ENCODE peak calls at places on chromosomes 16 and 17, in eight cellular contexts. L, Z, N, K, F, B, C and G are unnamed samples. For H3K4me1, the result is how much of the 10 kb centered on the place peaks cover.

GRCh38 chr17:45413498-45413923 is 19.2 kb downstream of the ARHGAP27 start:
- DNase-seq in Z (peak), F (no peak), C (peak), L (peak), B (no peak), K (no peak), N (no peak), G (no peak)

GRCh38 chr17:29357821-29358232 is 32.3 kb upstream of the TAOK1 start:
- DNase-seq in F (no peak), Z (no peak), N (no peak), C (no peak), L (no peak), K (peak), B (no peak), G (no peak)

GRCh38 chr17:40443988-40444899 is 994 bp downstream of the IGFBP4 start:
- DNase-seq in N (no peak), B (no peak), Z (no peak), K (no peak), L (peak), F (no peak), C (no peak), G (no peak)

GRCh38 chr16:11017499-11017898 is 73.1 kb downstream of the CLEC16A start:
- DNase-seq in N (no peak), C (no peak), K (no peak), L (no peak), B (no peak), F (no peak), Z (no peak), G (no peak)

GRCh38 chr16:57025941-57026777 is 36.8 kb downstream of the NLRC5 start:
- DNase-seq in F (no peak), K (no peak), N (no peak), L (no peak), C (no peak), Z (no peak), B (no peak), G (no peak)

GRCh38 chr17:50174444-50174843 is 8.6 kb downstream of the SGCA start:
- DNase-seq in K (no peak), N (no peak), B (no peak), L (no peak), Z (no peak), F (no peak), C (no peak), G (no peak)

GRCh38 chr16:88524973-88525662 is 45.1 kb upstream of the ZC3H18 start:
- DNase-seq in C (no peak), L (no peak), Z (peak), F (no peak), B (no peak), K (no peak), N (no peak), G (no peak)

GRCh38 chr17:28533091-28533670 is 19.2 kb downstream of the UNC119 start:
- DNase-seq in Z (no peak), C (no peak), L (peak), K (no peak), N (no peak), B (no peak), F (no peak), G (no peak)

GRCh38 chr16:69937465-69937951 is 13.6 kb upstream of the CLEC18A start:
- DNase-seq in B (no peak), Z (no peak), L (no peak), N (peak), K (no peak), C (peak), F (no peak), G (no peak)

GRCh38 chr17:72465191-72466024 is 344.6 kb downstream of the SOX9 start:
- DNase-seq in K (peak), B (peak), Z (peak), L (peak), N (no peak), F (peak), C (peak), G (no peak)

GRCh38 chr16:66490774-66491715 is 58.9 kb downstream of the TK2 start:
- DNase-seq in F (peak), N (no peak), L (no peak), B (no peak), K (no peak), Z (peak), C (no peak), G (no peak)

GRCh38 chr17:3796110-3796821 is 4.7 kb downstream of the ITGAE start:
- DNase-seq in N (no peak), Z (peak), B (no peak), C (no peak), K (peak), F (no peak), L (peak), G (no peak)

GRCh38 chr17:14307560-14308024 is 6.7 kb downstream of the HS3ST3B1 start:
- DNase-seq in F (no peak), L (no peak), N (no peak), K (no peak), C (peak), B (no peak), Z (no peak), G (no peak)

GRCh38 chr16:576823-577201 is 7.0 kb downstream of the PIGQ start:
- DNase-seq in C (no peak), B (no peak), N (no peak), Z (no peak), K (no peak), L (no peak), F (no peak), G (no peak)

GRCh38 chr17:3792481-3792880 is 8.5 kb downstream of the ITGAE start:
- DNase-seq in Z (peak), C (no peak), K (no peak), L (no peak), B (no peak), N (no peak), F (no peak), G (no peak)

GRCh38 chr17:66354981-66355380 is 52.6 kb downstream of the PRKCA start:
- DNase-seq in Z (no peak), N (no peak), F (no peak), L (no peak), K (no peak), B (no peak), C (no peak), G (no peak)

GRCh38 chr16:71564377-71564967 is 12.4 kb downstream of the TAT start:
- DNase-seq in L (no peak), B (no peak), F (no peak), K (no peak), Z (no peak), N (no peak), C (no peak), G (no peak)

GRCh38 chr16:72111653-72112451 is 18.2 kb downstream of the DHX38 start:
- DNase-seq in K (no peak), L (no peak), N (peak), F (no peak), Z (no peak), B (no peak), C (no peak), G (peak)

GRCh38 chr16:87850009-87851006 is 19.0 kb downstream of the SLC7A5 start:
- DNase-seq in C (peak), L (peak), Z (peak), B (no peak), F (no peak), K (no peak), N (peak), G (no peak)

GRCh38 chr16:72109300-72109699 is 15.7 kb downstream of the DHX38 start:
- DNase-seq in F (no peak), C (no peak), B (no peak), N (no peak), K (no peak), Z (no peak), L (no peak), G (peak)

GRCh38 chr17:3965123-3965800 is 1.0 kb upstream of the ATP2A3 start:
- DNase-seq in Z (peak), B (peak), L (peak), K (peak), C (no peak), F (no peak), N (peak), G (no peak)

GRCh38 chr16:28179354-28179753 is 32.4 kb downstream of the XPO6 start:
- DNase-seq in L (no peak), B (no peak), F (no peak), N (no peak), Z (no peak), C (no peak), K (no peak), G (no peak)

DNA sequence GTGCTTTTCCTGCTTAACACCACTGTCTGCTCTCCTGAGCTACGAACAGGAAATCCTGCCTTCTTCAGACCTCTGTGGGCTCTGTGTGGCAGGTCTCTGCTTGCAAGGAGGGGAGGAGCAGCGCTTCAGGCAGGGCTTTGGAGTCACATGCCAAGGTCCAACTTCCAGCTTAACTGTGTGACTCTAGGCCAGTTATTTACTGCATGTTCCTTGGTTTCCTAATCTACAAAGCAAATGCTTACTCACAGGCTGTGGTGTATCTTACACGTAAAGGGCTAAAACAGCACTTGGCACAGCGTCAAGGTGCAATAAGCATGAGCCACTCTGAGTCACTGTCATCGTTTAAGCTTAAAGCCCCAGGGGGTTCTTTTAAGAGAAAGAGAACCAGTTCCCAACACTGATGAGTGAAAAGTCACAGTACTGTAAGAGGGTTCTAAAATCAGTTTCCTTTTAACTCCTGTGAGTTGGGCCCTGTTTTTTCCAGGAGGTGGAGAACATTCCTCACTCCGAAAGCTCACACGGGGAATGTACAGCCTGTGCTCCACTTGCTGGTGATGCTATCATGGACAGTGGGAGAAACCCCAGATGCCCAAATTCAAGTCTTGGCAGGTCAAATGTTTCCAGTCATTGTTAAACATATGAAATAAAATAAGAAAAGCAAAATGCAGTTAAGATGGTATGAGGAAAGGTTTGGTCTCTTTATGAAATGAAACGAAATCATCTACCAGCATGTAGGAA is 54.1 kb upstream of the BCAR1 start:
- DNase-seq in L (peak), C (peak), B (peak), Z (peak), F (peak), K (peak), N (peak), G (peak)
- TF ChIP-seq POLR2A in L (peak), C (peak), B (peak), Z (no peak), F (no peak), K (no peak), N (no peak), G (no peak)

GRCh38 chr17:31310260-31310659 is 3.6 kb downstream of the EVI2B start:
- DNase-seq in B (no peak), N (no peak), Z (no peak), C (no peak), K (no peak), F (no peak), L (no peak), G (no peak)

GRCh38 chr17:31313982-31314787 is at the start of gene EVI2B:
- DNase-seq in F (no peak), L (no peak), Z (no peak), K (peak), N (no peak), B (no peak), C (no peak), G (no peak)

GRCh38 chr17:31318298-31319190 is 2.9 kb downstream of the EVI2A start:
- DNase-seq in F (no peak), K (peak), N (no peak), B (no peak), L (peak), C (no peak), Z (peak), G (no peak)

GRCh38 chr17:31310877-31311276 is 3.0 kb downstream of the EVI2B start:
- DNase-seq in Z (no peak), B (no peak), C (no peak), N (no peak), K (no peak), L (peak), F (no peak), G (no peak)

GRCh38 chr17:31314788-31315105 is 893 bp upstream of the EVI2B start:
- DNase-seq in Z (no peak), L (no peak), B (no peak), C (no peak), F (no peak), K (no peak), N (no peak), G (no peak)
- H3K4me1 ChIP-seq in Z (under half), L (under half), B (under half), C (under half), F (under half), K (under half), N (under half), G (under half)

DNA sequence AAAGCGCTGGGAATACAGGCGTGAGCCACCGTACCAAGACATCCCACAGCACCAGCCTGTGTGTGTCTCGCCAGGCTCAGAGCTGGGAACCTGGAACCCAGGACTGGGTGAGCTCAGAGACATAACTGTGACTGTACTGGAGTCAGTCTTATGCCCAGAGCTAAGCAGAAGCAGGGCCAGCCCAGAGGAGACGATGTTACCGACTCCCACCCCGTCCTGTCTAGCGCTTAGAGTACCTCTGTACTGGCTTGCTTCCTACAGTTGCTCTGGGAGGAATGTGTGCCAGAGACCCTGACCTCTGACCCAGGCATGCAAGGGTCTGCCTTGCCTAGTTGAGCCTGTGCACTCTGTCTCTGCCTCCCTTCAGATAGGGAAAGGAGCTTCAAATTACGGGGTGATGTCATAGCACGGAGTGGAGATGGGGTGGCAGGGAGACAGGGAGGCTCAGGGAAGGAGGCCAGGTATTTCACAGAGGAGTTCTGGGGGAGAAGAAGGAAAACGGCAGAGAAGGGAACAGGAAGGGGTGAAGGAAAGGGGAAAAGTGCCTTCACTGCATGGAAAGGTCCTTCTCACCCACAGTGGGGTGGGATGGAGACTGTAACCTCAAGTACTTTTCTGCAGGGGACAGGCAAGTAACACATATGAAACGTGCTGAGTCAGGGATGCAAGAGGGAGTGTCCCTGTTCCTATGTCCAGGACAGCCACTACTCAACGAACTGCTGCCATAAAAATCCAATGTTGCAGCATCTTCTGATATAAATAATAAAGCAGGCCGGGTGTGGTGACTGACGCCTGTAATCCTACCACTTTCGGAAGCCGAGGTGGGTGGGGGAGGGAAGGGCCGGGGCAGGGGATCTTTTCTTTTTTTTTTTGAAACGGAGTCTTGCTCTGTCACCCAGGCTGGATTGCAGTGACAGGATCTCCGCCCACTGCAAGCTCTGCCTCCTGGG is 5.8 kb upstream of the ARMC5 start:
- DNase-seq in F (no peak), B (no peak), C (peak), N (peak), L (peak), K (no peak), Z (no peak), G (no peak)
- TF ChIP-seq POLR2AphosphoS5 in F (no peak), B (peak), C (no peak), N (no peak), L (no peak), K (no peak), Z (no peak), G (peak)

DNA sequence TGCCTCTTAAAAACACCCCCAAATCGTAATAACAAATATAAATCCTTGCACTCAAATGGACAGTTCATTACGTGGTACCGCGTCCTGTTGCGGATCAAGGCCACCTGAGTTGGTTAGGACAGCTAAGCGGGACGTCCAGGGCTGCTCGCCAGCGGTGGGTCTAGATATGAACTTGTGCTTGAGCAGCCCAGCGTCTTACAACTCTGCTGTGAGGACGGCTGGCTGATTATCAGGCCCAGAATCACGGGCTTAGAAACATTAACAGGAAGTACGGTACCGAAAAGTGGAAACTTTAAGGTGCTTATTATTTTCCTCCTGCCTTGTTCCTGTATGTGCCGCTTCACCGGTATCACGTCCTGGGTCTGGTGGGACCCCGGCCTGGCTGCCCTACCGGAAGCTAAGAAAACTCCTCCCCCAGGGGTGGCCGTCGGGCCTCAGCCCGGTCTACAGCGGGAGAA is 832 bp upstream of the SRRM2 start:
- DNase-seq in N (no peak), B (peak), C (peak), K (no peak), L (peak), Z (no peak), F (no peak), G (no peak)
- TF ChIP-seq POLR2A in N (no peak), B (no peak), C (no peak), K (no peak), L (no peak), Z (no peak), F (no peak), G (no peak)

GRCh38 chr16:17469011-17469741 is 1.6 kb downstream of the XYLT1 start:
- DNase-seq in L (peak), N (no peak), C (no peak), K (no peak), B (no peak), Z (no peak), F (no peak), G (no peak)
- H3K4me1 ChIP-seq in L (under half), N (under half), C (under half), K (under half), B (under half), Z (under half), F (under half), G (under half)